ENCODE peak calls at places on chromosome 15, in six cellular contexts. T is SW480, K is transverse colon, R is bronchial epithelial cell, M is HEK293T, O is heart left ventricle. Y is an unnamed sample.

GRCh38 chr15:75200765-75201608 is 695 bp upstream of the C15orf39 start:
- DNase-seq in T (peak), K (peak), R (peak), M (no peak), O (peak), Y (peak)

GRCh38 chr15:73732911-73733310 is 20.2 kb downstream of the INSYN1 start:
- DNase-seq in T (no peak), K (no peak), R (peak), M (no peak), O (no peak), Y (no peak)

GRCh38 chr15:70497661-70498060 is 265.7 kb downstream of the UACA start:
- DNase-seq in T (no peak), K (no peak), R (no peak), M (no peak), O (no peak), Y (no peak)

GRCh38 chr15:92068121-92068520 is 214.6 kb downstream of the SLCO3A1 start:
- DNase-seq in T (no peak), K (no peak), R (no peak), M (no peak), O (no peak), Y (no peak)

GRCh38 chr15:36362508-36362907 is 216.9 kb upstream of the CDIN1 start:
- DNase-seq in T (no peak), K (no peak), R (no peak), M (no peak), O (no peak), Y (no peak)

GRCh38 chr15:77659350-77660321 is 26.9 kb upstream of the LINGO1 start:
- DNase-seq in T (peak), K (peak), R (peak), M (peak), O (peak), Y (no peak)

GRCh38 chr15:55389276-55389631 is 18.9 kb downstream of the CCPG1 start:
- DNase-seq in T (peak), K (no peak), R (peak), M (no peak), O (no peak), Y (no peak)

GRCh38 chr15:65213241-65213640 is 2.0 kb upstream of the CILP start:
- DNase-seq in T (no peak), K (no peak), R (no peak), M (no peak), O (peak), Y (no peak)

GRCh38 chr15:82640672-82641071 is 6.5 kb downstream of the CPEB1 start:
- DNase-seq in T (no peak), K (no peak), R (no peak), M (no peak), O (no peak), Y (no peak)

GRCh38 chr15:52178765-52179164 is 12.4 kb downstream of the GNB5 start:
- DNase-seq in T (no peak), K (peak), R (no peak), M (no peak), O (no peak), Y (no peak)

GRCh38 chr15:100464895-100465294 is 63.9 kb downstream of the CERS3 start:
- DNase-seq in T (no peak), K (no peak), R (no peak), M (no peak), O (no peak), Y (no peak)

GRCh38 chr15:75733761-75734651 is 21.4 kb upstream of the CSPG4 start:
- DNase-seq in T (no peak), K (no peak), R (no peak), M (no peak), O (no peak), Y (no peak)

GRCh38 chr15:76963596-76963995 is 31.3 kb upstream of the PSTPIP1 start:
- DNase-seq in T (no peak), K (no peak), R (peak), M (no peak), O (no peak), Y (no peak)

GRCh38 chr15:27341780-27342343 is 370.9 kb downstream of the GABRG3 start:
- DNase-seq in T (no peak), K (no peak), R (no peak), M (no peak), O (no peak), Y (no peak)

GRCh38 chr15:85116925-85117646 is 135.4 kb downstream of the PDE8A start:
- DNase-seq in T (no peak), K (no peak), R (no peak), M (no peak), O (no peak), Y (no peak)

GRCh38 chr15:39720721-39721611 is 61.7 kb downstream of the FSIP1 start:
- DNase-seq in T (no peak), K (no peak), R (peak), M (no peak), O (no peak), Y (no peak)

GRCh38 chr15:94739639-94740038 is 508.3 kb downstream of the MCTP2 start:
- DNase-seq in T (no peak), K (no peak), R (no peak), M (no peak), O (no peak), Y (no peak)

GRCh38 chr15:47514251-47514652 is 203.1 kb upstream of the SEMA6D start:
- DNase-seq in T (peak), K (no peak), R (peak), M (no peak), O (no peak), Y (no peak)

GRCh38 chr15:68431792-68432401 is at the start of gene ITGA11:
- DNase-seq in T (peak), K (peak), R (peak), M (peak), O (peak), Y (no peak)

Y was measured in lung.